ENCODE peak calls at places on chromosomes 16 and 17, in nine cellular contexts. B is germinal center; U is activated CD4-positive, CD25-positive, alpha-beta regulatory T cell; N is PC-3; K is amniotic epithelial cell; I is NCI-H345; P is adrenal gland; F is A673; M is CD8-positive, alpha-beta T cell. V is an unnamed sample.

GRCh38 chr16:3444032-3444388 is 530 bp downstream of the NAA60 start:
- DNase-seq in N (no peak), F (peak; percentile 72), K (peak; percentile 70), P (peak; percentile 81), B (no peak), U (no peak), M (no peak), I (no peak), V (no peak)

GRCh38 chr16:80117731-80118130 is 423.1 kb upstream of the DYNLRB2 start:
- DNase-seq in F (no peak), B (no peak), N (no peak), I (no peak), P (no peak), K (peak; percentile 1), U (no peak), M (no peak), V (no peak)

GRCh38 chr16:12294471-12294870 is 317.9 kb downstream of the SNX29 start:
- DNase-seq in K (no peak), M (no peak), I (no peak), U (no peak), F (no peak), B (no peak), N (no peak), P (no peak), V (no peak)

GRCh38 chr16:28009586-28010373 is 53.7 kb downstream of the GSG1L start:
- DNase-seq in N (no peak), M (no peak), P (no peak), B (no peak), F (no peak), U (no peak), K (no peak), I (no peak), V (no peak)

GRCh38 chr16:30980068-30980371 is 5.0 kb upstream of the HSD3B7 start:
- DNase-seq in P (no peak), I (no peak), M (no peak), B (no peak), N (no peak), U (no peak), F (no peak), K (no peak), V (no peak)

GRCh38 chr16:55297062-55297909 is 26.7 kb upstream of the IRX6 start:
- DNase-seq in M (no peak), B (no peak), U (no peak), F (no peak), P (no peak), N (peak; percentile 65), K (no peak), I (no peak), V (no peak)

GRCh38 chr16:29745853-29746345 is at the start of gene C16orf54:
- DNase-seq in P (peak; percentile 69), M (peak; percentile 88), N (no peak), F (no peak), U (peak; percentile 30), B (peak; percentile 83), K (no peak), I (no peak), V (peak; percentile 88)

GRCh38 chr17:37562016-37562745 is 47.0 kb downstream of the SYNRG start:
- DNase-seq in F (no peak), I (no peak), M (no peak), P (no peak), U (no peak), N (no peak), K (no peak), B (no peak), V (no peak)

GRCh38 chr16:86100205-86101134 is 201.5 kb downstream of the IRF8 start:
- DNase-seq in P (no peak), N (no peak), M (no peak), F (peak; percentile 55), U (no peak), K (no peak), I (no peak), B (no peak), V (no peak)

GRCh38 chr17:82698974-82699442 is 510 bp upstream of the RAB40B start:
- DNase-seq in K (no peak), U (no peak), N (no peak), B (no peak), F (peak; percentile 33), M (no peak), I (no peak), P (no peak), V (no peak)

GRCh38 chr17:15469260-15469659 is 1.8 kb upstream of the CDRT4 start:
- DNase-seq in N (no peak), P (no peak), M (no peak), F (peak; percentile 21), U (no peak), I (no peak), K (no peak), B (no peak), V (no peak)

GRCh38 chr17:72366626-72367025 is 245.8 kb downstream of the SOX9 start:
- DNase-seq in B (no peak), U (no peak), I (no peak), F (no peak), K (no peak), N (no peak), M (no peak), P (no peak), V (no peak)